ENCODE peak calls at places on chromosomes 16 and 17, in nine cellular contexts. E is C1 segment of cervical spinal cord, M is left ventricle myocardium superior, O is germinal center, X is NCI-H1930, Q is NCI-H2081, A is left colon, S is heart left ventricle, G is HFF-Myc. L is an unnamed sample.

GRCh38 chr16:66660422-66661209 is 35.9 kb downstream of the CMTM4 start:
- DNase-seq in O (no peak), M (peak), S (peak), E (peak), A (peak), G (peak), X (no peak), Q (no peak), L (no peak)

GRCh38 chr17:396788-397187 is 44.2 kb upstream of the RPH3AL start:
- DNase-seq in S (no peak), X (no peak), E (no peak), G (no peak), Q (no peak), M (no peak), O (no peak), A (no peak), L (no peak)

GRCh38 chr17:40364906-40365305 is 369 bp upstream of the GJD3 start:
- DNase-seq in S (peak), E (no peak), M (no peak), G (no peak), A (no peak), O (no peak), X (no peak), Q (no peak), L (no peak)

GRCh38 chr17:50947844-50948514 is 81.8 kb upstream of the TOB1 start:
- DNase-seq in A (peak), S (peak), M (peak), X (no peak), G (no peak), E (peak), O (no peak), Q (peak), L (no peak)

GRCh38 chr16:11794447-11794846 is 2.6 kb downstream of the ZC3H7A start:
- DNase-seq in E (no peak), Q (no peak), X (no peak), M (no peak), O (no peak), S (no peak), G (no peak), A (no peak), L (no peak)

GRCh38 chr16:87133966-87134945 is 182.9 kb downstream of the C16orf95 start:
- DNase-seq in S (no peak), O (no peak), G (no peak), M (no peak), A (no peak), X (no peak), E (no peak), Q (no peak), L (no peak)

GRCh38 chr16:57802635-57803412 is 533 bp upstream of the KIFC3 start:
- DNase-seq in G (no peak), A (no peak), Q (no peak), M (peak), X (no peak), O (no peak), S (peak), E (peak), L (no peak)

GRCh38 chr16:87328846-87329245 is 11.7 kb upstream of the C16orf95 start:
- DNase-seq in G (no peak), M (peak), X (no peak), A (no peak), O (no peak), Q (no peak), S (peak), E (no peak), L (no peak)

GRCh38 chr16:88099563-88099890 is 148.3 kb downstream of the BANP start:
- DNase-seq in A (no peak), O (no peak), S (no peak), Q (no peak), X (no peak), E (no peak), M (no peak), G (no peak), L (no peak)

GRCh38 chr16:89685916-89686315 is 573 bp upstream of the CDK10 start:
- DNase-seq in S (no peak), E (no peak), M (no peak), O (no peak), X (no peak), Q (no peak), G (no peak), A (no peak), L (no peak)

GRCh38 chr17:77466596-77467223 is 325.9 kb downstream of the SEC14L1 start:
- DNase-seq in O (no peak), E (no peak), S (no peak), Q (no peak), X (no peak), M (peak), A (no peak), G (no peak), L (no peak)

GRCh38 chr17:6507535-6507934 is 48.8 kb downstream of the PITPNM3 start:
- DNase-seq in G (peak), S (no peak), O (no peak), M (no peak), X (no peak), Q (no peak), A (peak), E (no peak), L (no peak)

GRCh38 chr16:71441348-71441781 is 489 bp downstream of the TLE7 start:
- DNase-seq in X (no peak), E (no peak), O (peak), Q (no peak), S (no peak), A (no peak), G (no peak), M (no peak), L (no peak)

GRCh38 chr16:46482895-46483294 is 138.3 kb downstream of the SHCBP1 start:
- DNase-seq in G (no peak), Q (no peak), O (no peak), E (no peak), S (no peak), A (no peak), M (no peak), X (no peak), L (no peak)

GRCh38 chr16:26721290-26721689 is 345.4 kb upstream of the C16orf82 start:
- DNase-seq in E (no peak), A (no peak), Q (no peak), G (no peak), O (no peak), M (no peak), S (no peak), X (no peak), L (no peak)

GRCh38 chr16:82629441-82630027 is 2.8 kb downstream of the CDH13 start:
- DNase-seq in E (no peak), G (no peak), Q (no peak), A (no peak), X (no peak), M (no peak), S (no peak), O (no peak), L (no peak)

GRCh38 chr17:31488264-31488981 is 96.9 kb downstream of the RAB11FIP4 start:
- DNase-seq in Q (peak), S (peak), E (peak), O (no peak), X (no peak), G (no peak), A (no peak), M (peak), L (no peak)

GRCh38 chr16:80460004-80460403 is 80.8 kb upstream of the DYNLRB2 start:
- DNase-seq in O (no peak), A (no peak), S (no peak), G (no peak), E (no peak), M (no peak), Q (no peak), X (no peak), L (no peak)

GRCh38 chr16:73037845-73038570 is 9.9 kb downstream of the ZFHX3 start:
- DNase-seq in E (no peak), A (no peak), X (no peak), G (no peak), M (no peak), S (no peak), O (no peak), Q (no peak), L (no peak)

GRCh38 chr16:57578521-57579360 is 36.3 kb downstream of the ADGRG5 start:
- DNase-seq in E (no peak), M (no peak), Q (no peak), X (no peak), O (no peak), S (no peak), A (no peak), G (no peak), L (no peak)

GRCh38 chr16:86578056-86578455 is 293 bp upstream of the FOXL1 start:
- DNase-seq in X (no peak), E (no peak), A (no peak), G (peak), O (no peak), M (no peak), Q (no peak), S (no peak), L (no peak)

GRCh38 chr17:56985371-56986162 is 7.6 kb downstream of the SCPEP1 start:
- DNase-seq in M (no peak), G (no peak), Q (no peak), O (no peak), S (no peak), A (no peak), E (peak), X (no peak), L (no peak)

GRCh38 chr17:17780941-17781590 is 55.7 kb downstream of the SREBF1 start:
- DNase-seq in M (no peak), A (peak), O (no peak), S (no peak), E (peak), X (no peak), G (peak), Q (no peak), L (no peak)

GRCh38 chr17:33967608-33968349 is 287.3 kb upstream of the CCL2 start:
- DNase-seq in S (no peak), Q (no peak), G (no peak), A (no peak), X (no peak), E (no peak), O (no peak), M (no peak), L (no peak)

GRCh38 chr16:87066695-87067556 is 250.3 kb downstream of the C16orf95 start:
- DNase-seq in Q (no peak), G (no peak), S (no peak), A (no peak), O (no peak), E (no peak), M (no peak), X (no peak), L (no peak)

GRCh38 chr16:64437706-64438329 is 684.0 kb downstream of the CDH11 start:
- DNase-seq in Q (no peak), A (no peak), E (no peak), G (no peak), S (no peak), X (no peak), M (no peak), O (no peak), L (no peak)

GRCh38 chr16:71515026-71515425 is 11.2 kb upstream of the CHST4 start:
- DNase-seq in G (no peak), X (no peak), A (peak), E (no peak), Q (no peak), O (no peak), S (no peak), M (no peak), L (no peak)

GRCh38 chr16:1861730-1862129 is 10.2 kb downstream of the MEIOB start:
- DNase-seq in Q (no peak), E (no peak), O (no peak), A (no peak), G (no peak), M (no peak), X (no peak), S (no peak), L (no peak)

GRCh38 chr16:12411521-12411920 is 392.2 kb downstream of the CPPED1 start:
- DNase-seq in Q (no peak), A (no peak), O (no peak), M (no peak), E (no peak), X (no peak), G (no peak), S (no peak), L (no peak)

GRCh38 chr17:77396610-77397009 is 255.8 kb downstream of the SEC14L1 start:
- DNase-seq in X (no peak), M (no peak), E (peak), A (no peak), S (no peak), O (no peak), Q (no peak), G (no peak), L (no peak)

GRCh38 chr17:35467824-35468223 is 19.3 kb upstream of the SLFN13 start:
- DNase-seq in S (no peak), Q (no peak), O (no peak), E (no peak), G (no peak), M (no peak), A (no peak), X (no peak), L (no peak)

GRCh38 chr16:57667526-57668258 is 414 bp upstream of the ADGRG3 start:
- DNase-seq in O (no peak), E (no peak), G (no peak), S (no peak), X (no peak), A (no peak), Q (no peak), M (peak), L (no peak)

GRCh38 chr17:58541249-58541648 is 26.8 kb upstream of the MTMR4 start:
- DNase-seq in A (no peak), G (no peak), X (no peak), E (no peak), O (no peak), Q (no peak), S (no peak), M (no peak), L (no peak)

GRCh38 chr16:85321856-85322271 is 209.6 kb upstream of the CIBAR2 start:
- DNase-seq in O (no peak), G (no peak), M (peak), Q (no peak), E (peak), S (peak), X (no peak), A (peak), L (no peak)

GRCh38 chr17:39092672-39093250 is 58.7 kb downstream of the PLXDC1 start:
- DNase-seq in S (no peak), X (no peak), A (no peak), Q (no peak), M (no peak), O (no peak), E (no peak), G (no peak), L (no peak)

GRCh38 chr16:54945063-54945462 is 14.4 kb downstream of the IRX5 start:
- DNase-seq in X (no peak), S (no peak), A (no peak), O (no peak), M (no peak), E (no peak), G (no peak), Q (no peak), L (no peak)

GRCh38 chr16:28131210-28131609 is 67.7 kb upstream of the GSG1L start:
- DNase-seq in A (no peak), S (no peak), O (no peak), E (no peak), X (no peak), M (no peak), G (no peak), Q (no peak), L (no peak)

GRCh38 chr16:27945233-27945975 is 118.1 kb downstream of the GSG1L start:
- DNase-seq in E (no peak), O (no peak), G (no peak), X (no peak), M (no peak), A (no peak), S (no peak), Q (no peak), L (no peak)

GRCh38 chr16:46737621-46738214 is 10.4 kb downstream of the MYLK3 start:
- DNase-seq in A (no peak), Q (no peak), M (no peak), G (no peak), X (no peak), O (no peak), E (no peak), S (no peak), L (no peak)